ENCODE peak calls at places on chromosome X, in eight cellular contexts. A is IMR-90, P is lung, M is PC-3, D is H1, O is fibroblast of lung, G is cardiac muscle cell, F is suprapubic skin. K is an unnamed sample.

GRCh38 chrX:82384401-82384800 is 1123.7 kb upstream of the POU3F4 start:
- DNase-seq in A (no peak), P (no peak), M (no peak), D (no peak), O (no peak), G (no peak), F (no peak), K (peak)

GRCh38 chrX:29699214-29699613 is 516.1 kb upstream of the MAGEB2 start:
- DNase-seq in A (peak), P (no peak), M (peak), D (no peak), O (peak), G (no peak), F (no peak), K (no peak)

GRCh38 chrX:6226646-6227444 is 1.8 kb downstream of the NLGN4X start:
- DNase-seq in A (no peak), P (no peak), M (no peak), D (peak), O (no peak), G (no peak), F (no peak), K (no peak)

GRCh38 chrX:101265869-101266428 is 25.2 kb downstream of the TAF7L start:
- DNase-seq in A (peak), P (no peak), M (peak), D (no peak), O (peak), G (peak), F (no peak), K (peak)

GRCh38 chrX:2373615-2374014 is 127.2 kb downstream of the DHRSX start:
- DNase-seq in A (no peak), P (no peak), M (no peak), D (no peak), O (no peak), G (no peak), F (no peak), K (no peak)

GRCh38 chrX:63354484-63354883 is 3.4 kb upstream of the SPIN4 start:
- DNase-seq in A (no peak), P (no peak), M (no peak), D (no peak), O (no peak), G (no peak), F (no peak), K (peak)

GRCh38 chrX:85111347-85111746 is 107.7 kb downstream of the APOOL start:
- DNase-seq in A (peak), P (no peak), M (peak), D (no peak), O (peak), G (peak), F (no peak), K (peak)

GRCh38 chrX:119784747-119785446 is 6.5 kb downstream of the RPL39 start:
- DNase-seq in A (peak), P (no peak), M (peak), D (peak), O (peak), G (peak), F (no peak), K (peak)

GRCh38 chrX:66262807-66263206 is 98.8 kb downstream of the HEPH start:
- DNase-seq in A (no peak), P (no peak), M (no peak), D (no peak), O (no peak), G (no peak), F (no peak), K (no peak)

GRCh38 chrX:150363561-150364346 is 637 bp downstream of the MAMLD1 start:
- DNase-seq in A (peak), P (peak), M (peak), D (peak), O (peak), G (peak), F (no peak), K (peak)

GRCh38 chrX:153481043-153481442 is 10.7 kb upstream of the HAUS7 start:
- DNase-seq in A (no peak), P (no peak), M (no peak), D (no peak), O (no peak), G (no peak), F (no peak), K (no peak)
- TF ChIP-seq CTCF in A (no peak), P (no peak), M (no peak), D (no peak), O (no peak), G (no peak), F (no peak), K (no peak)

DNA sequence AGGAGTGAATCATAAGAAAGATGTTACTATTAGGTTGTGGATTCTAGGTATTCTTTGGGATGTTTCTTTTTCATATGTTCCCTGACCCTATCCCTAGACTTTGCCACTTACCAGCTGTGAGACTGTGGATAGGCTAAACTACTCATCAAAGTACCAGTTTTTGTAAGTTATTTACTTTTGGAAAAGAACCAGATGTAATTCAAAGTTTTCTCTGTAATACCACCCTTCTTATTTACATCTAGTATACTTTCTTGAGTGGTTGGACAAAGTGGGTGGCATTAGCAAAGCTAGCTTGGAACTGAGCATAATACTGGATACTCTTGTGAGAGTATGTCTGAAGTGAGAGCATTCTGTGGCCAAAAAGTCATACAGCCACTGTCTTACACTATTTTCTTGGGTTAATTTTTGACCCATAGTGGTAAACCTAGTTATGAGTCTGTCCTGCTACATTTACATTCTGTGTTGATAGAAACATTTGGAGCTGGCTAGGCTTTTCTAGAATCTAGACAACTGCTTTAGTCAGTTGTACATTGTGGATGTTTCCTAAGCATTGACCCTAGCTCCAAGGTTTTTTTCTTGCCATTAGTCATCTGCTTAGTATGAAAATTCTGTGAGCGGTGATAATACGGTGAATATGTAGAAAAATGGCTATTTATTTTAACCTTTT is 41.7 kb downstream of the KDM6A start:
- DNase-seq in A (peak), P (no peak), M (no peak), D (no peak), O (peak), G (peak), F (no peak), K (peak)
- H3K4me3 ChIP-seq in A (no peak), P (no peak), M (no peak), D (no peak), O (no peak), G (no peak), F (no peak), K (no peak)

GRCh38 chrX:17748684-17749083 is 11.4 kb downstream of the SCML1 start:
- DNase-seq in A (no peak), P (no peak), M (no peak), D (no peak), O (no peak), G (no peak), F (no peak), K (no peak)

GRCh38 chrX:17747692-17748091 is 10.4 kb downstream of the SCML1 start:
- DNase-seq in A (no peak), P (no peak), M (no peak), D (no peak), O (no peak), G (no peak), F (no peak), K (no peak)

GRCh38 chrX:17743913-17744312 is 6.6 kb downstream of the SCML1 start:
- DNase-seq in A (peak), P (no peak), M (peak), D (no peak), O (no peak), G (no peak), F (no peak), K (peak)

GRCh38 chrX:17741123-17741511 is 3.8 kb downstream of the SCML1 start:
- DNase-seq in A (no peak), P (no peak), M (no peak), D (no peak), O (no peak), G (no peak), F (no peak), K (no peak)

DNA sequence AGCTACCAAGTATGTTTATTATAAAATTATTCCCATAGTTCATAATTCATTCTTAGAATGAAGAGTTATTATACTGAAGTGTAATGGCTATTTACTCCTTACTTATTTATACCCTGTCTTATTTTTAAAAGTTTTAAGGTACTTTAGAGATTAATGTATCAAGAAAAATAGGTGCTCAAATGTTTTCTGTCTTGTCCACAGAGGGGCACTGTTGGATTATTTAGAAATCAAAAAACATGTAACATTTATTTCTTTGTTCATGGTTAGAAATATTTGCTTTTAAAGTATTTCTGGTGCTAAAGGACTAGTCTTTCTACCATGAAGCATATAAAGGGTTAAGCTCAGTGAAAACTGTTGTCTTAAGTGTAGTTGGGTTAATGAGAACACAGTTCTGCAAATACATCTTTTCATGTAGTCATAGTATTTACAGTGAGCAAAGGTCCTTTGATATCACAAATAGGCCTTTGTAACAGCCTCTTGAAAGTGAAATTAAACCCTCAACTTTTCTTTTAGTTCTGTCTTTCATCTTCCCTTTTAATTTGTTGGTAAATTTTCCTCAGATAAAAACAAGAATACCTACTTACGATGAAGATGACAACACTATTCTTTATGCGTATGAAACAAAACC is 7.7 kb downstream of the SCML1 start:
- DNase-seq in A (no peak), P (no peak), M (peak), D (no peak), O (peak), G (peak), F (no peak), K (peak)
- TF ChIP-seq CTCF in A (peak), P (no peak), M (peak), D (no peak), O (no peak), G (peak), F (no peak), K (peak)

GRCh38 chrX:25002658-25003015 is 13.1 kb downstream of the ARX start:
- DNase-seq in A (no peak), P (no peak), M (no peak), D (no peak), O (no peak), G (no peak), F (no peak), K (no peak)
- H3K4me3 ChIP-seq in A (peak), P (no peak), M (no peak), D (peak), O (peak), G (peak), F (peak), K (peak)

GRCh38 chrX:140040397-140040796 is 75.1 kb upstream of the CXorf66 start:
- DNase-seq in A (no peak), P (no peak), M (peak), D (no peak), O (no peak), G (no peak), F (no peak), K (peak)
- TF ChIP-seq CTCF in A (no peak), P (no peak), M (no peak), D (no peak), O (no peak), G (no peak), F (no peak), K (no peak)